ENCODE peak calls at places on chromosomes 3 and 15, in four cellular contexts. X is HCT116; Y is uterus; N is CD4-positive, alpha-beta memory T cell. P is an unnamed sample. For H3K27me3, the result is how much of the 10 kb centered on the place peaks cover.

GRCh38 chr3:90010341-90010740 is 902.9 kb downstream of the EPHA3 start:
- DNase-seq in Y (no peak), N (no peak), X (no peak), P (peak)

GRCh38 chr3:185959609-185960517 is 22.0 kb upstream of the TRA2B start:
- DNase-seq in Y (no peak), N (no peak), X (no peak), P (no peak)

GRCh38 chr3:182738583-182739514 is 54.5 kb upstream of the ATP11B start:
- DNase-seq in N (no peak), Y (no peak), X (peak), P (no peak)

GRCh38 chr3:63228677-63229076 is 49.4 kb upstream of the SYNPR start:
- DNase-seq in N (no peak), X (peak), Y (no peak), P (peak)

GRCh38 chr15:73305331-73306211 is 63.2 kb downstream of the HCN4 start:
- DNase-seq in Y (no peak), X (peak), N (no peak), P (peak)

GRCh38 chr15:51368751-51369450 is 27.4 kb downstream of the GLDN start:
- DNase-seq in X (no peak), Y (no peak), N (no peak), P (no peak)

GRCh38 chr15:66760968-66761722 is 59.1 kb downstream of the SMAD6 start:
- DNase-seq in Y (no peak), N (no peak), X (no peak), P (no peak)

GRCh38 chr3:9808345-9809037 is 1.6 kb upstream of the TTLL3 start:
- DNase-seq in Y (no peak), X (peak), N (peak), P (peak)

GRCh38 chr3:24351779-24352469 is 142.7 kb downstream of the THRB start:
- DNase-seq in X (no peak), Y (peak), N (no peak), P (no peak)

GRCh38 chr3:188319569-188319968 is 165.6 kb downstream of the LPP start:
- DNase-seq in Y (no peak), X (no peak), N (no peak), P (no peak)

GRCh38 chr3:66138336-66139234 is 82.2 kb upstream of the SLC25A26 start:
- DNase-seq in N (no peak), Y (peak), X (peak), P (peak)

GRCh38 chr3:52521881-52522650 is 11.6 kb downstream of the NT5DC2 start:
- DNase-seq in X (no peak), Y (no peak), N (no peak), P (peak)

GRCh38 chr3:172332256-172333041 is 115.8 kb downstream of the GHSR start:
- DNase-seq in N (peak), Y (peak), X (no peak), P (peak)

GRCh38 chr3:112794622-112795172 is 52.0 kb downstream of the CD200R1L start:
- DNase-seq in N (peak), X (no peak), Y (no peak), P (no peak)

GRCh38 chr15:91224750-91225380 is 124.8 kb downstream of the SV2B start:
- DNase-seq in X (peak), N (no peak), Y (no peak), P (peak)

GRCh38 chr3:67357610-67358458 is 296.6 kb downstream of the SUCLG2 start:
- DNase-seq in N (no peak), X (peak), Y (no peak), P (peak)

GRCh38 chr3:38117163-38117716 is 19.7 kb downstream of the ACAA1 start:
- DNase-seq in N (no peak), X (no peak), Y (no peak), P (no peak)

GRCh38 chr3:14434105-14434504 is 31.7 kb downstream of the SLC6A6 start:
- DNase-seq in N (peak), Y (no peak), X (no peak), P (no peak)

GRCh38 chr3:64625381-64625780 is 62.4 kb downstream of the ADAMTS9 start:
- DNase-seq in Y (no peak), N (no peak), X (no peak), P (no peak)

GRCh38 chr3:10205461-10206165 is 40.9 kb downstream of the IRAK2 start:
- DNase-seq in N (no peak), Y (peak), X (peak), P (no peak)

GRCh38 chr3:48430359-48431101 is 644 bp upstream of the PLXNB1 start:
- DNase-seq in X (no peak), Y (no peak), N (no peak), P (peak)

GRCh38 chr3:8539419-8539818 is 37.8 kb downstream of the LMCD1 start:
- DNase-seq in X (no peak), N (no peak), Y (no peak), P (no peak)

GRCh38 chr3:153210660-153211059 is 48.6 kb downstream of the RAP2B start:
- DNase-seq in Y (no peak), N (no peak), X (no peak), P (no peak)

GRCh38 chr3:164341086-164341485 is 737.2 kb downstream of the SI start:
- DNase-seq in Y (no peak), X (no peak), N (no peak), P (no peak)

GRCh38 chr3:102378216-102378615 is 56.6 kb upstream of the ZPLD1 start:
- DNase-seq in X (no peak), N (no peak), Y (no peak), P (no peak)

GRCh38 chr3:12807066-12807465 is 10.6 kb downstream of the CAND2 start:
- DNase-seq in Y (no peak), X (no peak), N (no peak), P (no peak)

DNA sequence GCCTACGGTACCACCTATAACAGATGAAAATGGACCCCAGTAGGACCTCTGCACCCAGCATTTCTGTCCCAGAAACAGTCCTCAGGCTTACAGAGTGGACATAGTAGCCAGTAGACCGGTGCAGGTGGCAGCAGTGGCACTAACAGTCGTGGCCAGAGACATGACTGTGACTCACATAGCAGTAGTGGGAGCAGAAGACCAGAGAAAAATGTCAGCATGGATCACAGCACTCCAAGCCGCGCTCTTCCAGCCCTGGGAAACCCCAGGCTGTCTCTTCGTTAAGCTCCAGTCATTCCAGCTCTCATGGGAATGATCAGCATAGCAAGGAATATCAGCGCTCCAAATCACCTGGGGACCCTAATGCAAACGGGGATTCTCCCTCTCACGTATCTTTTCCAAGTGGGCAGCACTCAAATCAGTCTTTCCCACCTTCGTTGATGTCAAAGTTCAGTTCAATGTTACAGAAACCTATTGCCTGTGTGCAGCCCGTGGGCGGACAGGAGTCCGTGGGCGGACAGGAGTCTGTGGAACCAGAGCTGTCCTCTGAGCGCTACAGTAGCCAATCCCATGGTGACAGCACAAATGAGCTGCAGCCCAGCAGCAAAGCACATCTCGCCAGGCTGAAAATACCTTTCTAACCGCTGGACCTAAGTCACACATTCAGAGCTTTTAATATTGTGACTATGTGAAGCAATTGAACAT is 10.5 kb downstream of the BFSP2 start:
- DNase-seq in Y (no peak), X (no peak), N (no peak), P (no peak)
- H3K4me3 ChIP-seq in Y (no peak), X (no peak), N (no peak), P (no peak)

GRCh38 chr15:93124126-93124525 is 35.1 kb upstream of the RGMA start:
- DNase-seq in Y (no peak), X (no peak), N (no peak), P (no peak)
- H3K27me3 ChIP-seq in Y (under half), X (under half), N (under half), P (under half)

GRCh38 chr3:120497813-120498212 is 47.0 kb upstream of the FSTL1 start:
- DNase-seq in Y (no peak), N (no peak), X (no peak), P (no peak)

GRCh38 chr3:120498947-120499346 is 48.2 kb upstream of the FSTL1 start:
- DNase-seq in X (no peak), N (no peak), Y (peak), P (peak)

GRCh38 chr3:120496278-120496975 is 45.6 kb upstream of the FSTL1 start:
- DNase-seq in X (no peak), Y (no peak), N (no peak), P (no peak)

GRCh38 chr3:120495809-120496208 is 45.0 kb upstream of the FSTL1 start:
- DNase-seq in N (no peak), X (no peak), Y (no peak), P (no peak)

GRCh38 chr3:120497318-120497717 is 46.5 kb upstream of the FSTL1 start:
- DNase-seq in Y (no peak), N (no peak), X (no peak), P (no peak)
- H3K4me3 ChIP-seq in Y (no peak), N (no peak), X (no peak), P (no peak)

GRCh38 chr15:89406218-89406716 is 71.6 kb upstream of the POLG start:
- DNase-seq in N (no peak), X (no peak), Y (no peak), P (no peak)

GRCh38 chr15:89400997-89401590 is 66.5 kb upstream of the POLG start:
- DNase-seq in N (no peak), X (no peak), Y (no peak), P (no peak)

GRCh38 chr15:89401636-89402252 is 67.1 kb upstream of the POLG start:
- DNase-seq in N (no peak), Y (no peak), X (no peak), P (no peak)

GRCh38 chr15:89402406-89402805 is 67.8 kb upstream of the POLG start:
- DNase-seq in X (no peak), Y (no peak), N (no peak), P (no peak)

GRCh38 chr15:89404023-89404422 is 69.4 kb upstream of the POLG start:
- DNase-seq in X (no peak), N (no peak), Y (no peak), P (no peak)
- H3K27me3 ChIP-seq in X (under half), N (half or more), Y (half or more), P (half or more)

GRCh38 chr3:79769234-79769633 is 1.4 kb upstream of the ROBO1 start:
- DNase-seq in Y (no peak), X (no peak), N (no peak), P (peak)

GRCh38 chr3:79765854-79766253 is 1.9 kb downstream of the ROBO1 start:
- DNase-seq in X (no peak), N (no peak), Y (no peak), P (peak)

GRCh38 chr3:79767953-79768282 is at the start of gene ROBO1:
- DNase-seq in X (no peak), Y (no peak), N (no peak), P (peak)

GRCh38 chr3:79766474-79767193 is 1.2 kb downstream of the ROBO1 start:
- DNase-seq in X (no peak), N (no peak), Y (no peak), P (peak)

GRCh38 chr3:79767194-79767952 is 425 bp downstream of the ROBO1 start:
- DNase-seq in N (no peak), X (no peak), Y (no peak), P (peak)
- H3K4me3 ChIP-seq in N (no peak), X (no peak), Y (no peak), P (peak)

DNA sequence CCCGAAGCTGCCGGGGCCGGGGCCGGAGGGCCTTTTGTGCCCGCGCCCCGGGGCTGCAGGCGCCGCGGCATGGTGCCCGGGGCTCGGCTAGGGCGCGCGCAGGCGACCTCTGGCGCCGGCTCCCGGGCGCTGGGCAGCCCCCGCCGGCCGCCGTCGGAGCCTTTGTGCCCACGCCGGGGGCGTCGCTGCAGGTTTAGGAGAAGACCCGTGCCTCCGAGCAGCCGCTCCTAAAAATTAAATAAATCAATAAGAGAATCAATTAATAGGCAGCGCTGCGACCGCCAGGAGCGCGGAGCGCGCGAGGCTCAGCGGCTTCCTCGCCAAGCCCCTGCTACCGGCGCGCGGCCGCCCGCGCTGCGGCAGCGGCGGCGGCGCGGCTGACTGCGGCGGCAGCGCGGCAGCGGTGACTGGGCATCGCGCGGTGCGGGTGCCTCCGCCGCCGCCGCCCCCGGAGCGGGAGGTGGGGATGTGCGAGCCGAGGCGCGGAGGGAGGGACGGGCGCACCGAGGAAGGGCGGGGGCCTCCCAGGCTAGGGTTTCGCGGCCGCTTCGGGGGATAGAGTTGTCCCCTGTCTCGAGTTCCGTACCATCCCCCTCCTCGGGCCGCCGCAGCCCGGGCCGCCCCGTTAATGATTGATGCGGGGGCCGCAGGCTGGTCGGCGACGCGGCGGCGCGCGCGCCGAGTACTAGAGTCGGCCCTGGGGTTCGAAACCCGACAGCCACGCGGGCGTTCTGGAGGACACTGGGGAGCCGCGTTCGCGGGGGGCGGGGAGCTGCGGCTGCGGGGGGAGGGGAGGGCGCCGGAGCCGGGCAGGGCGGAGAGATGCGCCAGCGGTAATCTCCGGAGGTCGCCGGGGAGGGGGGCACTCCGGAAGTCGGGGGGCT is at the start of gene PAQR9:
- DNase-seq in N (no peak), X (no peak), Y (no peak), P (peak)
- H3K27me3 ChIP-seq in N (under half), X (under half), Y (under half), P (under half)

DNA sequence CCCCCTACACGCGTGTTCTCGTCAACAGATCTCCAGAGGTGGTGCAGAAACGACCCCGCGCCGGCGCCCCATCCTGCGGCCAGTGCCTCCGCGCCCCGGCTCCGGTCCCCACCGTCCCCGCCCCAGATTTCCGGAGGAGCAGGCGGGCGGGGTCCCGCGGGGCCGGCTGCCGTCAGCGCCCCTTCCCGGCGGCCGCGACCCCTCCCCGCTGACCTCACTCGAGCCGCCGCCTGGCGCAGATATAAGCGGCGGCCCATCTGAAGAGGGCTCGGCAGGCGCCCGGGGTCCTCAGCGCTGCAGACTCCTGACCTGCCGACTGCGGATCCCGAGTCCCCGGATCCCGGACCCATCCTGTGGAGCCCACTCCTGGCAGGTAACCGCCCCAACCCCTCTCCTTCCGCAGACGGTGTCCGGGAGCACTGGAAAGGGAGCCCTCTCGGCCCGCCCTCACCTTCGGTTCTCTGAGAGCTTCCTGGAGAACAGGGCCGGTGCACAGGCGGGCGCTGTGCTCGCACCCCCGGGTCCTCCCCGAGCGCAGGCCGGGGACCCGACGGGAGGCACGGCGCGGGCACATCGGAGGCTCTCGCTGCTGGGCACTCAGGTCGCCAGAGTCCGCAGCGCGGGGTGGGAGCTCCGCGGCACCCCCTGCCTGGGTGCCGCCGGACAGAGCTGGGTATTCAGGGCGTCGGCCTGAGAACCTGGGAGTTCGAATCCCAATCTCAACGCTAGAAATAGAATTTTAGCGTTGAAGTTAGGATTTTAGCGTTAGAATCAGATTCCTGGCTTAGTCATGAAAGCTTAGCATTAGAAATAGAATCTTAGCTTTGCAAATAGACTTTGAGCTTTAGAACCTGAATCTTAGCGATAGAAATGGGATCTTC is at the start of gene TRH:
- DNase-seq in Y (no peak), X (no peak), N (no peak), P (peak)
- H3K4me3 ChIP-seq in Y (no peak), X (no peak), N (no peak), P (peak)

DNA sequence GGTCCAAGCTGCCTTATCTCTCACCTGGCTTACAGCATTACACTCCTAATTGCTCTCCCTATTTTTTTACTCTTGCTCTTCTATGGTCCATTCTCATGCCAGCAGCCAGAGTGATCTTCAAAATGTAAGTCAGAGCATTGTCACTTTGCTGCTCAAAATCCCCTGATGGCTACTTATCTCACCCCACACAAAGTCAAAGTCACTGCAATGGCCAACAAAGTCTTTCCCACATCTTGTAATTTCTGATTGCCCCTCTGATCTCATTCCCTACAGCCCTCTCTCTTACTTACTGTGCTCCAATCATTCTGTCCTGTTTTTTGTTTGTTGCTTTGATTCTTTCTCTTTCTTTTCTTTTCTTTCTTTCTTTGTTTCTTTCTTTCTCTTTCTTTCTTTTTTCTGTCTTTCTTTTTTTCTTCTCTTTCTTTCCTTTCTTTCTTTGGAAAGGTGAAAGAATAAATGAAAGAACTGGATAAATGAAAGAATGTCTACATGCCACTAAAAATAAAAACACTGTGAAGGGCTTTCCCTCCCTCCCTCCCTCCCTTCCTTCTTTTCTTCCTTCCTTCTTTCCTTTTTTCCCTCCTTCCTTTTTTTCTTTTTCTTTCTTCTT is 34.9 kb upstream of the TIPARP start:
- DNase-seq in Y (no peak), N (no peak), X (no peak), P (no peak)
- H3K27me3 ChIP-seq in Y (under half), N (under half), X (under half), P (under half)

DNA sequence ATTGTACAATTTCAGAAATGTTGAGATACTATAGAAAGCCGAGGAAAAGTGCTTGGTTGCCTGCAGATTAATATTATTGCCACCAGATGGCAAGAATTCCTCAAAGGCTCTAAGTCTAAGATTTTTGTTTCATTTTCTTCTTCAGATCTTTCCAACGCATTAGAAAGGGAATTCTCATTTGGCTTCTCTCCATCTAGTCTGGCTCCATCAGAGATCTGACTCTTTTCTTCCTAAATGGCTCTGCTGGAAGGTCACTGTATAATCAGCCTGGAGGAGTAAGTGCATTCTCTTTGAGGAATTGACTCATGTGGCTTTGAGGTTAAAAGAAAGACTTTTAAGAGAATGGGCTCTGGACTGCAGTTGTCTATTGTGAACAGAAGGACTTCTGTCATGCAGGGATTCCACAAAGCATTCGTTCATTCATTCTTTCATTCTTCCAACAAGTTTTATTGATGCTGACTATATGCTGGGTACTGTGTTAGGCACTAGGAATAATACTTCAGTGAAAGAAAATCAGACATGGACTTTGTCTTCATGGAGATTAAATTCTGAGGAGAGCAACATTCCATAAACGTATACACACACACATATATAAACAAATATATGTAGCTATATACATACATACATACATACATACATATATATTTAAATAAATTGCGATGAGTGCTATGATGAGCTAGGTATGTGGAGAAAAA is 55.3 kb downstream of the SLC28A2 start:
- DNase-seq in X (peak), Y (no peak), N (no peak), P (no peak)
- H3K4me3 ChIP-seq in X (peak), Y (no peak), N (no peak), P (no peak)

P was measured in H7.